ENCODE peak calls at places on chromosomes 2 and 18, in five cellular contexts. One of them, this sample, is unnamed.

GRCh38 chr2:240138275-240138984 is 2.0 kb downstream of the OTOS start:
- DNase-seq in hypothalamus: no peak
- DNase-seq in GOT3: no peak
- DNase-seq in effector memory CD4-positive, alpha-beta T cell: no peak
- DNase-seq in activated naive CD8-positive, alpha-beta T cell treated with anti-CD3 and anti-CD28 coated beads, Interleukin-2, amount 50 U/mL, for 16 hours: no peak
- DNase-seq in this sample: no peak

GRCh38 chr2:183993052-183993451 is 605.3 kb upstream of the ZNF804A start:
- DNase-seq in hypothalamus: no peak
- DNase-seq in GOT3: no peak
- DNase-seq in effector memory CD4-positive, alpha-beta T cell: no peak
- DNase-seq in activated naive CD8-positive, alpha-beta T cell treated with anti-CD3 and anti-CD28 coated beads, Interleukin-2, amount 50 U/mL, for 16 hours: no peak
- DNase-seq in this sample: no peak

GRCh38 chr2:64487256-64488049 is 33.5 kb downstream of the LGALSL start:
- DNase-seq in hypothalamus: no peak
- DNase-seq in GOT3: no peak
- DNase-seq in effector memory CD4-positive, alpha-beta T cell: no peak
- DNase-seq in activated naive CD8-positive, alpha-beta T cell treated with anti-CD3 and anti-CD28 coated beads, Interleukin-2, amount 50 U/mL, for 16 hours: no peak
- DNase-seq in this sample: no peak

GRCh38 chr18:48680871-48681270 is 142.0 kb downstream of the CTIF start:
- DNase-seq in hypothalamus: peak; percentile 63
- DNase-seq in GOT3: no peak
- DNase-seq in effector memory CD4-positive, alpha-beta T cell: no peak
- DNase-seq in activated naive CD8-positive, alpha-beta T cell treated with anti-CD3 and anti-CD28 coated beads, Interleukin-2, amount 50 U/mL, for 16 hours: no peak
- DNase-seq in this sample: no peak

GRCh38 chr18:58247363-58247834 is 203.4 kb downstream of the NEDD4L start:
- DNase-seq in hypothalamus: peak; percentile 29
- DNase-seq in GOT3: no peak
- DNase-seq in effector memory CD4-positive, alpha-beta T cell: no peak
- DNase-seq in activated naive CD8-positive, alpha-beta T cell treated with anti-CD3 and anti-CD28 coated beads, Interleukin-2, amount 50 U/mL, for 16 hours: no peak
- DNase-seq in this sample: no peak

GRCh38 chr2:158478237-158478636 is 21.5 kb downstream of the PKP4 start:
- DNase-seq in hypothalamus: no peak
- DNase-seq in GOT3: no peak
- DNase-seq in effector memory CD4-positive, alpha-beta T cell: no peak
- DNase-seq in activated naive CD8-positive, alpha-beta T cell treated with anti-CD3 and anti-CD28 coated beads, Interleukin-2, amount 50 U/mL, for 16 hours: no peak
- DNase-seq in this sample: no peak

GRCh38 chr2:175884673-175885393 is 117.2 kb downstream of the LNPK start:
- DNase-seq in hypothalamus: no peak
- DNase-seq in GOT3: no peak
- DNase-seq in effector memory CD4-positive, alpha-beta T cell: no peak
- DNase-seq in activated naive CD8-positive, alpha-beta T cell treated with anti-CD3 and anti-CD28 coated beads, Interleukin-2, amount 50 U/mL, for 16 hours: no peak
- DNase-seq in this sample: no peak

GRCh38 chr2:65710779-65711295 is 278.4 kb upstream of the SPRED2 start:
- DNase-seq in hypothalamus: no peak
- DNase-seq in GOT3: no peak
- DNase-seq in effector memory CD4-positive, alpha-beta T cell: no peak
- DNase-seq in activated naive CD8-positive, alpha-beta T cell treated with anti-CD3 and anti-CD28 coated beads, Interleukin-2, amount 50 U/mL, for 16 hours: no peak
- DNase-seq in this sample: no peak

This sample was measured in foreskin melanocyte.